ENCODE peak calls at places on chromosomes 1 and 21, in five cellular contexts. S is Peyer's patch; K is CD8-positive, alpha-beta T cell; N is aorta; E is AG04450. B is an unnamed sample.

GRCh38 chr21:42147386-42148020 is 71.4 kb upstream of the ABCG1 start:
- DNase-seq in E (no peak), S (peak), K (no peak), N (no peak), B (no peak)

GRCh38 chr1:154384650-154385557 is 20.2 kb upstream of the IL6R start:
- DNase-seq in S (no peak), K (no peak), N (no peak), E (no peak), B (no peak)

GRCh38 chr1:231807498-231807897 is 180.9 kb downstream of the DISC1 start:
- DNase-seq in E (no peak), N (no peak), K (no peak), S (no peak), B (no peak)

GRCh38 chr1:72845342-72845741 is 563.0 kb upstream of the NEGR1 start:
- DNase-seq in N (no peak), K (no peak), S (no peak), E (no peak), B (peak)

GRCh38 chr1:189859385-189859977 is 618.2 kb downstream of the BRINP3 start:
- DNase-seq in S (peak), K (no peak), E (no peak), N (no peak), B (peak)

GRCh38 chr1:80629304-80629837 is 1171.4 kb upstream of the ADGRL2 start:
- DNase-seq in E (no peak), N (no peak), S (no peak), K (no peak), B (no peak)

GRCh38 chr1:158362501-158362900 is 8.8 kb downstream of the CD1E start:
- DNase-seq in E (no peak), S (no peak), K (no peak), N (no peak), B (no peak)

GRCh38 chr1:239388578-239388977 is 2.2 kb downstream of the CHRM3 start:
- DNase-seq in E (no peak), K (no peak), S (no peak), N (no peak), B (no peak)

GRCh38 chr1:152029144-152029936 is 7.5 kb downstream of the S100A11 start:
- DNase-seq in E (no peak), K (no peak), N (no peak), S (no peak), B (no peak)

GRCh38 chr1:14835725-14836124 is 237.2 kb downstream of the KAZN start:
- DNase-seq in E (peak), S (no peak), N (peak), K (no peak), B (no peak)

GRCh38 chr1:197178998-197179397 is 32.5 kb upstream of the ASPM start:
- DNase-seq in S (no peak), N (no peak), K (no peak), E (no peak), B (no peak)

DNA sequence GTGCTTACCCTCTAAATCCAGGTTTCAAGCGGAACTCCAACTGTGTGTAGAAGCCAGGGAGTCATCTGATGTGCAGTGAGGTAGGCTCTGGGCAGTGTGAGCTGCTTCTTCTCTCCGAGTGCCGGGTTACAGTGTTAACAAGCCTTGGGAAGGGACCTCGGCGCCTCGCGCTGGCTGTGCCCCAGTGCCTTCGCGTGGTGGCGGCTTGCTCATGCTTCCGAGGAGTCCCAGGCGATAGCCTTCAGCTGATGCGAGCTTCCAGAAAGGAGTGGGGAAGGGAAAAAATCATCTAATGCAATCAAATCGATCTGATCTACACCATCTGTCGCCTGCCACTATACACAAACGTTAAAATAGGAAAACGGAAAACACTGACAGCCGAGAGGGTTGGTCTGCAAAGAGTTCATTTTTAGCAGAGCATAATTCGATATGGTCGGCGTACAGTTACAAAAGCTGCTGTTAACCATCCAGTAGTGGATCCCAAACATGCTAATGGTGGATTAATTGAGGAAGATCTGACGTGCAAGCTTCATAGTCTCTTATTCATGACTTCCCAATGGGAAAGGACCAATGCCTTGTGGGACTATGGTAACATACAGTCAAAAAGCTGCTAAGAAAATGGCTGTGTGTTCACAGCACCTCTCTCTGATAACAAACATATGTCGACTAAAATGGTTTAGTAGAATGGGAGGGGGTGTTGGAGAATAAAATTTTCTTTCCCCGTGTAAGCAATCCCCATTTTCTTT is 128.7 kb upstream of the DPYD start:
- DNase-seq in K (no peak), N (peak), E (no peak), S (no peak), B (no peak)
- H3K4me3 ChIP-seq in K (no peak), N (no peak), E (peak), S (no peak), B (no peak)

DNA sequence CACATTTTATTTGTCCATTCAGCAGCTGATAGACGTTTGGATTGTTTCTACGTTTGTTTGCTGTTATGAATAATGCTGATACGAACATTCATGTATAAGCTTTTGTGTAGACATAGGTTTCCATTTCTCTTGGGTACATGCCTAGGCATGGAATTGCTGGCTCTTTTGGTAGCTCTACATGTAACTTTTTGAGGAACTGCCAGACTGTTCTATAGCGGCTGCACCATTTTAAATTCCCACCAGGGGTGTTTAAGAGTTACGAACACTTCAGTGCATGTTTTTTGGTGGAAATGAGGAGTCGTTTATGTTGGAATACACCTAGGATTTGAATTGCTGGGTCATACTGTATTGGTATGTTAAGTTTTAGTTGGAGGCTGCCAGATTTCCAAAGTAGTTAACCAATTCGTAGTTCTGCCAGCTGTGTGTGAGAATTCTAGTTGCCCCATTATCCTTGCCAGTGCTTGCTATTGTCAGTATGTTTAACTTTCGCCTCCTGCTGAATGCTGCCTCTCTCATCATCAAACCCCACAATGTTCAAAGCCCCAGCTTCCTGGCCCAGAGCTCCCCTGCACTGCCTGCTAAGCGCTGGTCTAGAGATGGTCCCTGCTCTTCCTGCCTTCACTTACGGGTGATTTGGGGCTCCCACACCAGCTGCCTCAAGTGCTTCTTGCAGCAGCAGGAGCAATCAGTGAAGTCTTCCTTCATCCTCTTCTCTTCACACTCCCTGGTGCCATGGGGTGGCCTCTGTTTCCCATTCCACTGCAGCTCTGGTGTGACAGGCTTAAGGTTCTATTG is 81.0 kb downstream of the MAN1C1 start:
- DNase-seq in E (no peak), S (no peak), N (no peak), K (no peak), B (no peak)
- H3K27ac ChIP-seq in E (no peak), S (peak), N (no peak), K (no peak), B (no peak)

DNA sequence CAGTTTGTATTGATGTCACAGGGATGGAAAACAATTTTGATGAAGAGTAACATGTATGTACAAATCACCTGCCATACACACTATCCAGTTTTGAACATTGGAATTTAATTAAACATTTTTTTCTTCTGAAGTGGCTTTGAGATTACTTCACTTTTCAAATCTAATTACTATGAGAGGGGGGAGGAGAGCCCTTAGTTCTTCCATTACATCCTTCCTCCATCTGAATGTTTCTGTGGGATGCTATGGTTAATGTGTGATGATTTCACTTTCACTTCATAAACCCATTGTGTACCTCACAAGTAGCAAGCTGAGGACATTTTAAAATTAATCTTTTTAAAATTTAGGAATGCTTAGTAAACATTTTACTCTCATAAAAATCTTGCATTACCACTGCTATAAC is 156.9 kb downstream of the RUNX1 start:
- DNase-seq in K (no peak), N (no peak), E (no peak), S (no peak), B (no peak)
- H3K4me3 ChIP-seq in K (no peak), N (no peak), E (no peak), S (no peak), B (no peak)

DNA sequence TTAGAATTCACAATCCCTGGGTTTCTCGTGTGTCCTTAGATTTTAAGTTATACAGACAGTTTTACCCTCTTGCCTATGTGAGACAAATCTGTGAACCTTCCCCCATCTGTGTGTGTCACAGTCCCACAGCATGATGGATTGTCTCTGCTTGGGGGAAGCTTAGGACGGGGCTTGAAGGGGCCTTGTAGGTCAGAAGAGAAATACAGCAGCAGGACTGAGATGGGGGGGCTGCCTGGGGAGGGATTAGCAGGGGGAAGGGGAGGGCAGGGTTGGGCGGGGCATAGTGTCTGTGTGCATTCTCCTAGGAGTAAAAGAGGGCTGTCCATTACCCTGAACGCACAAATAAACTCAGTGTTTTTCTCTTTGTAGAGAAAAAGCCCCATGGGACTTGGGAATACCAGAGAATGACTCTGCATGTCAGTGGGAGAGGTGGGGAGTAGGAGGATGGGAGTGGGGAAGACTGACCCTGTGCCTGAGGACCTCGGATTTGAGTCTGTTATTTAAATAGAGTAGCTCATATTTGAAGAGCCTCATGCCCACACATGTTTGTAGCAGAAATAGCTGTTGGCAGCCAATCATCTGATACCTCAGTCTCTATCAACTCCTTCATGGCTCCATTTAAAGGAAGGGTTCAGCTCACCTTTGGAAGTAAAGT is 16.4 kb downstream of the RNF220 start:
- DNase-seq in K (no peak), N (no peak), S (no peak), E (no peak), B (no peak)
- H3K27ac ChIP-seq in K (no peak), N (no peak), S (no peak), E (no peak), B (no peak)

GRCh38 chr1:92858564-92859399 is 26.9 kb downstream of the RPL5 start:
- DNase-seq in E (peak), S (peak), N (no peak), K (peak), B (peak)
- H3K4me3 ChIP-seq in E (no peak), S (peak), N (no peak), K (no peak), B (no peak)

DNA sequence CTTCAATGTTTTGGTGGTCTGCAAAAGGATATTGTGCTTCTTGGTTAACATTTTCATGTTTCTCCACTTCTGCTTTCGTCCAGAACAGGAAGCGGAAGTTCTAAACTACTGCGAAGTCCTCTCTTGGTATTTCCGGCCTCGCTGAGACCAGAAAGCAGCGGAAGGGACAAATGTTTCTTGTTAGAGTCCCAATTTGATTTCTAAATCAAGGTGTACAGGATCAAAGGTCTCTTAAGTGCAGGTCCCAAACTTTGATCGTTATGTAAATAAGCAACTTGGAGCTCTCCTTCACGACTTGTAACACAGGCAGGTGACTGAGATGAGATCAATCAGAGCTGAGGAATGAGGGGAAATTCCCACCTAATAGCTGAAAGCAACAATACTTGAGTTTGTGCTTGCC is 40.1 kb upstream of the HMCN1 start:
- DNase-seq in K (no peak), E (no peak), N (no peak), S (peak), B (no peak)
- H3K27ac ChIP-seq in K (peak), E (no peak), N (no peak), S (peak), B (no peak)

DNA sequence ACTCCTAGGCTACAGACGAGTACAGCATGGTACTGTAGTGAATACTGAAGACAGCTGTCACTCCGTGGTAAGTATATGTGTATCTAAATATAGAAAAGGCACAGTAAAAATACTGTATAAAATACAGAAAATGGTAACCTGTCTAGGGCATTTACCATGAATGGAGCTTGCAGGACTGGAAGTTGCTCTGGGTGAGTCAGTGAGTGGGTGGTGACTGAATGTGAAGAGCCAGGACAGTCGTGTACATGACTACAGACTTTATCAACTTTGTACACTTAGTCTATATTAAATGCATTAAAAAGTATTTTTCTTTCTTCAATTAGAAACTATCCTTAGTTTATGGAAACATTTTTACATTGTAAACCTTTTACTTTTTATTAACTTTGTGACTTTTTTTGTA is 10.4 kb upstream of the OR2W3 start:
- DNase-seq in N (no peak), S (no peak), E (no peak), K (no peak), B (no peak)
- H3K4me3 ChIP-seq in N (no peak), S (no peak), E (no peak), K (no peak), B (no peak)

DNA sequence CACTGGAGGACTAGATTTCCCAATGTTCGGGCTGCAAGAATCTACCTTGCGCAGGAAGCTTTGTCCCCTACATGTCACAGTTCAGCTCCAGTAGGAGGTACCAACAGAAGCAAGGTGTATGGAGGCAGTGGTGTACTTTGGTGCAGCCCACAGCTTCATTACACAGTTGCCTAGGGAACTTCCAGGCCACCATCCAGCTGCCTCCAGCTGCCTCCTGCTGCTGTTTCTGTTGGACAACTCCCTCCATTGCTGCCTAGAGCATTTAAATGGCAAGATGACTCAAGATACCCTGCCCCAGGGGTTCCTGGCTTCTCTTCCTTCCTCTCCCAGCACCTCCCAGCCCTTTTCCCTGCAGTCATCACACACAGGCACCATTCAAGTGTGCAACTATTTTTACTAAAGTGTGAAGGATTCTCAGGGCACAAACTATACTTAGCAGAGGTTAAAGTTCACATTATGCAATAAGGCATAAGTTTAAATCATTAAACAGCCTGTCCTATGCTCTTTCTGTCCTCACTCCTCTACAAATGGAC is 39.0 kb upstream of the ATP1A1 start:
- DNase-seq in K (no peak), E (peak), N (no peak), S (peak), B (no peak)
- H3K27ac ChIP-seq in K (no peak), E (no peak), N (no peak), S (peak), B (no peak)

GRCh38 chr1:38578444-38578951 is 281.1 kb downstream of the RRAGC start:
- DNase-seq in N (no peak), K (no peak), E (no peak), S (no peak), B (no peak)
- H3K4me3 ChIP-seq in N (no peak), K (no peak), E (no peak), S (no peak), B (peak)

GRCh38 chr1:171372418-171373088 is 58.6 kb downstream of the FMO4 start:
- DNase-seq in S (no peak), K (no peak), N (no peak), E (no peak), B (no peak)
- H3K27ac ChIP-seq in S (no peak), K (no peak), N (peak), E (no peak), B (no peak)